ENCODE peak calls at places on chromosomes 7 and 10, in four cellular contexts. W is lower lobe of right lung; S is HepG2; U is CD8-positive, alpha-beta memory T cell. N is an unnamed sample. For H3K4me1, the result is how much of the 10 kb centered on the place peaks cover.

GRCh38 chr7:120583835-120584586 is 273.9 kb downstream of the TSPAN12 start:
- DNase-seq in W (no peak), S (no peak), U (no peak), N (no peak)

GRCh38 chr7:134355925-134356324 is 39.2 kb upstream of the SLC35B4 start:
- DNase-seq in S (peak), W (peak), U (no peak), N (peak)

GRCh38 chr7:53811555-53812079 is 730.6 kb upstream of the VSTM2A start:
- DNase-seq in U (no peak), S (no peak), W (no peak), N (no peak)

GRCh38 chr10:86242761-86243160 is 123.8 kb downstream of the GRID1 start:
- DNase-seq in W (peak), S (no peak), U (no peak), N (no peak)

GRCh38 chr10:37576154-37576553 is 281.3 kb downstream of the ZNF248 start:
- DNase-seq in S (no peak), W (no peak), U (no peak), N (no peak)

GRCh38 chr10:114498413-114499111 is 94.3 kb upstream of the AFAP1L2 start:
- DNase-seq in U (no peak), W (no peak), S (no peak), N (no peak)

GRCh38 chr10:54402576-54402975 is 398.5 kb downstream of the PCDH15 start:
- DNase-seq in U (no peak), S (peak), W (no peak), N (no peak)

GRCh38 chr10:374354-374753 is 239.1 kb downstream of the ZMYND11 start:
- DNase-seq in W (no peak), S (no peak), U (no peak), N (no peak)

GRCh38 chr7:27601217-27601616 is 61.5 kb downstream of the HIBADH start:
- DNase-seq in U (no peak), W (no peak), S (no peak), N (no peak)

GRCh38 chr7:99543916-99544315 is 8.0 kb downstream of the FAM200A start:
- DNase-seq in W (no peak), S (no peak), U (no peak), N (no peak)

GRCh38 chr10:90675621-90676020 is 182.2 kb downstream of the HTR7 start:
- DNase-seq in S (no peak), W (no peak), U (no peak), N (no peak)

GRCh38 chr7:72161534-72161933 is 250.6 kb downstream of the CALN1 start:
- DNase-seq in S (no peak), U (no peak), W (no peak), N (no peak)

GRCh38 chr7:85237721-85238120 is 50.9 kb upstream of the SEMA3D start:
- DNase-seq in W (no peak), S (no peak), U (no peak), N (no peak)

GRCh38 chr10:72334832-72335393 is 19.8 kb downstream of the DNAJB12 start:
- DNase-seq in U (peak), S (peak), W (peak), N (peak)

GRCh38 chr7:32616625-32617024 is 121.3 kb downstream of the AVL9 start:
- DNase-seq in W (no peak), S (no peak), U (no peak), N (no peak)

GRCh38 chr10:128115356-128115755 is 10.9 kb downstream of the MKI67 start:
- DNase-seq in S (no peak), U (no peak), W (no peak), N (no peak)

GRCh38 chr10:7310076-7310475 is 100.8 kb downstream of the SFMBT2 start:
- DNase-seq in W (no peak), S (no peak), U (no peak), N (no peak)

GRCh38 chr10:128938488-128938887 is 528.6 kb upstream of the MGMT start:
- DNase-seq in W (no peak), S (no peak), U (no peak), N (no peak)

GRCh38 chr10:99389721-99390480 is 40.5 kb downstream of the GOT1 start:
- DNase-seq in U (no peak), W (no peak), S (peak), N (no peak)

DNA sequence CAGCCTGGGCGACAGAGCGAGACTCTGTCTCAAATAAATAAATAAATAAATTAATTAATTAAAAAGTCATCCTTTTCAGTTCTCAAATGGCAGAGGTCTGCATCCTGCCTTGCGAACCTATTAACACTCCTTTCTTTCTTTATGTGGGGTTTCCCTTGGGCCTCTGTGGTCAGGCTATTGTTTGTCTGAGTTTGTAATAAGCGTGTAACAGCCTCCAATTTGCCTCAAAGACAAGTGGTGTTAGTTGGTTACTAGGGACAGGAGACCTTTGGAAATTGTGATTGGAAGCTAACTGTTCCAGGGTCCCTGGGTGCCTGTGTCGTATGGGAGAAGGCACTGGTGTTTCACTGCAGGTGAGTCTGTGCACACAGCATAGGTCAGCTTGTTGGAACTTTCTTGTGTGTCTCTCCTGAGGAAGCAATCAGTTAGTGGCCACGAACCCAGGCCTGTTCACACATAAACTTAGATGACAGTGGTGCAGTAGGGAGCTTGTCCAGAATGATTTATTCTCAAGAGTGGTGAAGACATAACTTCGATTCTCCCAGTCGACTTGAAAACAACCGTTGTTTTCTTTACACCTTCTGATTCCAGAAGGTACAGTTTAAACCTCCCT is 33.5 kb downstream of the TCF7L2 start:
- DNase-seq in U (no peak), W (no peak), S (no peak), N (no peak)
- H3K4me1 ChIP-seq in U (under half), W (under half), S (under half), N (under half)

GRCh38 chr10:125003901-125004467 is 62.1 kb downstream of the ZRANB1 start:
- DNase-seq in S (no peak), W (peak), U (no peak), N (no peak)
- H3K27ac ChIP-seq in S (no peak), W (no peak), U (no peak), N (no peak)

GRCh38 chr10:73867126-73867807 is 7.1 kb downstream of the CAMK2G start:
- DNase-seq in U (no peak), W (no peak), S (no peak), N (no peak)
- H3K4me1 ChIP-seq in U (half or more), W (half or more), S (under half), N (under half)

GRCh38 chr7:70574314-70574713 is 557.6 kb upstream of the GALNT17 start:
- DNase-seq in W (no peak), U (no peak), S (no peak), N (no peak)
- H3K27ac ChIP-seq in W (no peak), U (no peak), S (no peak), N (no peak)

N was measured in colonic mucosa.